ENCODE peak calls at places on chromosome 21, in seven cellular contexts. I is lower leg skin; X is ascending aorta; N is posterior cingulate gyrus; W is CD8-positive, alpha-beta memory T cell; P is stimulated activated naive B cell treated with anti-CD40 and anti-IgM and Interleukin-4, amounts not matched to agents 10 μg/mL and 1 μg/mL and 100 μg/mL, for 72 hours; S is T follicular helper cell. V is an unnamed sample.

GRCh38 chr21:35593000-35593502 is 467.3 kb downstream of the SETD4 start:
- DNase-seq in P (no peak), S (no peak), N (no peak), X (no peak), I (no peak), W (no peak), V (no peak)

GRCh38 chr21:37300114-37300746 is 33.1 kb upstream of the VPS26C start:
- DNase-seq in X (no peak), S (no peak), W (no peak), N (no peak), P (no peak), I (no peak), V (no peak)

GRCh38 chr21:41171210-41171609 is 3.2 kb downstream of the BACE2 start:
- DNase-seq in W (no peak), I (peak), N (peak), S (no peak), X (peak), P (no peak), V (no peak)

GRCh38 chr21:34536820-34537219 is 24.8 kb upstream of the KCNE1 start:
- DNase-seq in S (no peak), X (no peak), I (no peak), P (no peak), W (no peak), N (no peak), V (no peak)

GRCh38 chr21:29360799-29361765 is 62.4 kb downstream of the BACH1 start:
- DNase-seq in P (no peak), I (no peak), W (no peak), X (no peak), N (peak), S (no peak), V (no peak)

GRCh38 chr21:32257952-32258785 is 20.7 kb downstream of the MIS18A start:
- DNase-seq in I (peak), W (no peak), P (peak), X (peak), N (peak), S (no peak), V (peak)

GRCh38 chr21:25457411-25457810 is 149.9 kb downstream of the MRPL39 start:
- DNase-seq in X (no peak), P (no peak), W (no peak), N (no peak), I (no peak), S (no peak), V (no peak)

GRCh38 chr21:32367158-32367557 is 25.7 kb downstream of the URB1 start:
- DNase-seq in I (no peak), P (no peak), S (no peak), W (no peak), X (no peak), N (no peak), V (no peak)

GRCh38 chr21:17118638-17119384 is 394.0 kb upstream of the CXADR start:
- DNase-seq in W (no peak), I (no peak), S (no peak), N (no peak), P (no peak), X (no peak), V (no peak)

GRCh38 chr21:42513985-42514882 is 582 bp downstream of the SLC37A1 start:
- DNase-seq in S (peak), X (peak), I (peak), N (peak), W (peak), P (peak), V (no peak)

GRCh38 chr21:41933259-41934079 is 20.3 kb downstream of the C2CD2 start:
- DNase-seq in X (peak), I (no peak), N (no peak), S (no peak), P (no peak), W (no peak), V (no peak)

GRCh38 chr21:14901482-14901958 is 163.3 kb downstream of the NRIP1 start:
- DNase-seq in X (no peak), I (no peak), W (no peak), P (peak), N (no peak), S (no peak), V (no peak)

GRCh38 chr21:43919871-43920801 is 55.1 kb downstream of the AGPAT3 start:
- DNase-seq in S (no peak), I (no peak), W (no peak), N (no peak), X (no peak), P (peak), V (no peak)

GRCh38 chr21:45536301-45537081 is 5.7 kb downstream of the SLC19A1 start:
- DNase-seq in P (no peak), N (peak), I (peak), W (no peak), X (peak), S (no peak), V (no peak)

GRCh38 chr21:21682172-21682571 is 684.0 kb downstream of the NCAM2 start:
- DNase-seq in S (no peak), I (no peak), P (no peak), N (no peak), X (no peak), W (no peak), V (no peak)

GRCh38 chr21:19771881-19772280 is 1226.3 kb upstream of the NCAM2 start:
- DNase-seq in X (no peak), W (no peak), S (no peak), I (no peak), P (no peak), N (no peak), V (no peak)

GRCh38 chr21:18041012-18041411 is 203.6 kb upstream of the CHODL start:
- DNase-seq in P (no peak), X (no peak), W (no peak), I (no peak), S (no peak), N (peak), V (no peak)

V was measured in NCI-H2107.